ENCODE peak calls at places on chromosomes 2 and 18, in eight cellular contexts. M is HL-60, K is GM12865, O is thoracic aorta, Z is GM23338, Y is small intestine, T is SJSA1, G is fibroblast of the aortic adventitia. U is an unnamed sample.

GRCh38 chr2:111883661-111884591 is at the start of gene ANAPC1:
- DNase-seq in O (peak), K (peak), G (peak), T (peak), M (peak), Y (peak), Z (peak), U (peak)

GRCh38 chr2:53987336-53987921 is 16.6 kb upstream of the PSME4 start:
- DNase-seq in Y (no peak), M (no peak), T (no peak), K (peak), O (no peak), Z (no peak), G (peak), U (no peak)

GRCh38 chr2:46798041-46798440 is 117.6 kb downstream of the MCFD2 start:
- DNase-seq in K (no peak), Z (no peak), Y (no peak), T (no peak), O (no peak), G (no peak), M (no peak), U (no peak)

GRCh38 chr2:11134349-11134748 is 20.9 kb upstream of the SLC66A3 start:
- DNase-seq in M (no peak), Y (no peak), T (no peak), G (no peak), Z (no peak), K (no peak), O (no peak), U (no peak)

GRCh38 chr2:169384816-169385215 is 22.5 kb upstream of the LRP2 start:
- DNase-seq in O (no peak), K (no peak), Y (no peak), T (no peak), M (no peak), Z (no peak), G (no peak), U (no peak)

GRCh38 chr2:210577263-210578071 is 21.1 kb downstream of the CPS1 start:
- DNase-seq in T (peak), K (peak), O (no peak), M (no peak), Z (peak), Y (peak), G (peak), U (no peak)

GRCh38 chr2:31429759-31430438 is 15.4 kb upstream of the XDH start:
- DNase-seq in K (peak), G (peak), T (no peak), M (no peak), Y (peak), Z (no peak), O (no peak), U (peak)

GRCh38 chr2:110735366-110735765 is 3.0 kb downstream of the ACOXL start:
- DNase-seq in T (peak), Z (no peak), M (no peak), O (no peak), K (no peak), G (no peak), Y (no peak), U (no peak)

GRCh38 chr2:176085120-176085788 is 1.5 kb upstream of the EVX2 start:
- DNase-seq in Z (peak), K (no peak), Y (no peak), T (no peak), G (no peak), M (no peak), O (no peak), U (no peak)

GRCh38 chr2:158922610-158923009 is 45.8 kb upstream of the TANC1 start:
- DNase-seq in G (no peak), Y (no peak), O (no peak), M (no peak), T (no peak), K (no peak), Z (no peak), U (no peak)

GRCh38 chr2:233810385-233810784 is 32.3 kb downstream of the MROH2A start:
- DNase-seq in Y (no peak), K (no peak), O (no peak), M (no peak), T (no peak), Z (no peak), G (no peak), U (no peak)

GRCh38 chr2:25521665-25522387 is 151.6 kb downstream of the DTNB start:
- DNase-seq in K (peak), Y (peak), M (no peak), G (peak), T (peak), Z (peak), O (no peak), U (no peak)

GRCh38 chr2:215439404-215439803 is 3.5 kb upstream of the FN1 start:
- DNase-seq in T (no peak), O (no peak), Z (no peak), M (no peak), K (no peak), Y (no peak), G (no peak), U (no peak)
- H3K4me3 ChIP-seq in T (no peak), O (no peak), Z (no peak), M (no peak), K (no peak), Y (no peak), G (no peak), U (no peak)

GRCh38 chr2:224982226-224982625 is 60.0 kb downstream of the DOCK10 start:
- DNase-seq in Y (no peak), T (no peak), G (peak), O (no peak), Z (no peak), K (no peak), M (no peak), U (no peak)
- H3K4me3 ChIP-seq in Y (no peak), T (no peak), G (peak), O (peak), Z (no peak), K (no peak), M (no peak), U (peak)

GRCh38 chr2:241666627-241667400 is 19.8 kb downstream of the DTYMK start:
- DNase-seq in T (no peak), K (no peak), Y (no peak), O (no peak), Z (peak), G (no peak), M (no peak), U (no peak)
- H3K4me3 ChIP-seq in T (no peak), K (no peak), Y (no peak), O (no peak), Z (no peak), G (no peak), M (no peak), U (no peak)

GRCh38 chr18:34222396-34223163 is 2.1 kb downstream of the NOL4 start:
- DNase-seq in G (peak), M (no peak), K (peak), Z (peak), Y (no peak), O (no peak), T (peak), U (peak)

GRCh38 chr18:34225218-34225553 is 473 bp upstream of the NOL4 start:
- DNase-seq in G (no peak), T (no peak), O (no peak), Y (no peak), Z (no peak), M (no peak), K (no peak), U (no peak)

GRCh38 chr18:34224423-34225217 is at the start of gene NOL4:
- DNase-seq in O (no peak), G (peak), T (peak), K (peak), M (no peak), Z (peak), Y (peak), U (peak)

GRCh38 chr18:34223164-34223892 is 1.4 kb downstream of the NOL4 start:
- DNase-seq in M (no peak), G (peak), K (peak), Z (peak), T (no peak), Y (no peak), O (no peak), U (no peak)

DNA sequence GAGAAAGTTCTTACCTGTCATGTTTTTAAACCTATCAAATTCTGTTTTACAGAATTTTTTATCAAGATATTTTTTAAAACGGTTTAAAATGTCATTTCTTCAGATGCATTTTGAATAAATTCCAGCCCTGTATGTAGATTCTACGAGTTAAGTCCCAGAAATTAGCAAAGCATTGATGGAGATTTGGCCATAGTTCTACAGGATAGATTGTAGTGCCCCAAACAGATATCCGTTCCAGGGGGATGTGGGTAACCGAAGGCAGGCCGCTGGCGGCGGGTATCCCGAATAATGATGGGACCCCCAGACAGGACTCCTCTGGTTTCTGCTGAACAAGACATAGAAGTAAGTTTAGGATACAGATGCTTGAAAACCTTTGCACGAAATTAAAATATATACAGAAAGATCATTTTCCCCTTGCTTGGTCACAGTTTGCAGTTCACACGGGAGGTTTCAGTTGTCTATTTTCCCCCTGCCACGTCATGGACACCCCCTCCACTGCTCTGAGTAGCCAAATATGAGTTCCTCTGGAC is 755 bp downstream of the NOL4 start:
- DNase-seq in O (no peak), M (no peak), Z (no peak), G (peak), T (no peak), Y (no peak), K (peak), U (no peak)
- H3K4me3 ChIP-seq in O (peak), M (no peak), Z (peak), G (no peak), T (no peak), Y (no peak), K (peak), U (no peak)

DNA sequence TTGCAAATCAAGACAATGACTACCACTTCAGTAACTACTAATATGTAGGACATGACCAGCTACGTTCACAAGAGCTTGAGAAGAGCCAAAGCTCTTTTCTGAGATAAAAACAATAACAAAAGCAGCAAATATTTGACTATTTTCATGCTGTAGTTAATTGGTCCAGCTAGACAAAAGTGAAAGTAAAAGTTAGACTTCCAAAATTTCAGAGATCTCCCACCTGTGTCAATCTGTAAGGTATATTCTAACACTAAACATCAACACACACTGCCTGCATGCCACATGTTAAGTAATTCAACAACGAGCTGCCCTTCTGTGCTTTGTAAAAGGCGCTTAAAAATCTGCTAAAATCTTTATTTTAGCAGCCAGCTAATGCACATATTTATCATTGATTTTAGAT is 185.9 kb downstream of the SLC39A10 start:
- DNase-seq in Z (no peak), Y (no peak), K (no peak), O (no peak), M (no peak), G (no peak), T (no peak), U (no peak)
- H3K4me3 ChIP-seq in Z (no peak), Y (no peak), K (no peak), O (no peak), M (no peak), G (no peak), T (no peak), U (no peak)

U was measured in MG63.